ENCODE peak calls at places on chromosomes 3 and 15, in nine cellular contexts. P, G, V, O, Y, D, M, A and I are unnamed samples.

GRCh38 chr3:122902326-122902725 is 107.5 kb downstream of the SLC49A4 start:
- DNase-seq in P (no peak), M (peak; percentile 45), G (no peak), A (no peak), Y (no peak), D (no peak), O (no peak), V (no peak), I (no peak)

GRCh38 chr3:150371741-150372254 is 36.3 kb upstream of the TSC22D2 start:
- DNase-seq in A (peak; percentile 99), P (peak; percentile 83), M (peak; percentile 96), G (no peak), V (peak; percentile 94), O (peak; percentile 68), Y (no peak), D (peak; percentile 99), I (no peak)

GRCh38 chr15:78628227-78628626 is 7.4 kb upstream of the CHRNA3 start:
- DNase-seq in D (no peak), O (no peak), G (no peak), Y (no peak), P (no peak), V (no peak), M (peak; percentile 29), A (no peak), I (no peak)

GRCh38 chr3:123290107-123290930 is 88.6 kb downstream of the SEC22A start:
- DNase-seq in V (no peak), D (no peak), M (no peak), A (no peak), Y (peak; percentile 29), O (no peak), P (no peak), G (peak; percentile 12), I (no peak)

GRCh38 chr15:73751481-73751880 is 1.7 kb downstream of the INSYN1 start:
- DNase-seq in D (no peak), V (no peak), A (no peak), O (no peak), G (no peak), Y (no peak), M (no peak), P (no peak), I (no peak)

GRCh38 chr3:193948459-193948858 is 187.5 kb upstream of the HES1 start:
- DNase-seq in Y (no peak), O (no peak), M (no peak), P (no peak), A (no peak), G (no peak), D (no peak), V (no peak), I (no peak)

GRCh38 chr3:120622870-120623718 is 27.0 kb downstream of the NDUFB4 start:
- DNase-seq in Y (no peak), P (no peak), V (peak; percentile 22), D (peak; percentile 99), O (no peak), A (peak; percentile 31), M (peak; percentile 76), G (no peak), I (peak; percentile 53)

GRCh38 chr15:85327820-85328219 is 52.6 kb upstream of the AKAP13 start:
- DNase-seq in P (no peak), V (no peak), A (no peak), M (no peak), O (no peak), Y (no peak), G (no peak), D (no peak), I (no peak)

GRCh38 chr3:106114220-106114619 is 245.4 kb upstream of the CBLB start:
- DNase-seq in G (no peak), P (no peak), A (peak; percentile 75), M (no peak), D (peak; percentile 20), Y (no peak), V (no peak), O (no peak), I (no peak)

GRCh38 chr3:148400754-148401153 is 296.9 kb upstream of the AGTR1 start:
- DNase-seq in D (no peak), M (no peak), G (no peak), O (no peak), P (no peak), A (peak; percentile 2), V (no peak), Y (no peak), I (no peak)

GRCh38 chr3:46359748-46360509 is 6.0 kb downstream of the CCR2 start:
- DNase-seq in D (no peak), A (no peak), V (peak; percentile 15), G (no peak), O (no peak), P (no peak), Y (no peak), M (peak; percentile 32), I (no peak)

GRCh38 chr3:133891662-133892389 is 3.9 kb downstream of the RAB6B start:
- DNase-seq in A (no peak), O (peak; percentile 20), Y (no peak), V (no peak), G (no peak), P (no peak), M (no peak), D (no peak), I (no peak)

GRCh38 chr3:110454066-110454465 is 617.5 kb upstream of the NECTIN3 start:
- DNase-seq in G (no peak), M (no peak), Y (no peak), D (no peak), A (no peak), V (no peak), P (no peak), O (no peak), I (no peak)

GRCh38 chr3:187678869-187679268 is 8.7 kb upstream of the SST start:
- DNase-seq in M (peak; percentile 77), Y (no peak), A (peak; percentile 71), V (peak; percentile 53), D (peak; percentile 66), O (no peak), P (peak; percentile 27), G (no peak), I (peak; percentile 54)
- TF ChIP-seq CTCF in M (peak; percentile 68), Y (no peak), A (peak; percentile 67), V (peak; percentile 79), D (peak; percentile 81), O (peak; percentile 26), P (no peak), G (no peak), I (peak; percentile 63)

DNA sequence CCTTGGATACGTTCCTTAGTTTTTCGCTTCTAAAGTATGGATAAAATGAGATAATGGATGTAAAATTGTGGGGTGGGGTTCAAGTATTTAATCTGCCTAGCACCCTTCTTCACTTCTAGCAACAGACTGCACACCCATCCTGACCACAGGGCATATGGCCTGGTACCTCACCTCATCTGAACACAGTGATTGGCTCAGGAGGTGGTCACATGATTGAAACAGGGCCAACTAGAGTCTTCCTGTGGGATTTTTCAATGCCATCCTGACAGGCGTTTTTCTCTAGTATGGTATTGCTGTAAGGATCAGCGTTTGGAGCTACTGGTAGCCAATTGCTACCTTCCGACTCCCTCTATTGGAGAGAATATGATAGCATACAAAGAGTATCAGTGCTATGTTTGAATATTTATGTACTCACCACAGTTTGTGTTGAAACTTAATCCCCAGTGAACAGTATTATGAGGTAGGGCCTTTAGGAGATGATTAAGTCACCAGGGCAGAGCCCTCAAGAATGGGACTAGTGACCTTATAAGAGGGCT is 172.2 kb downstream of the PPM1L start:
- DNase-seq in G (no peak), V (no peak), O (no peak), A (no peak), Y (no peak), M (peak; percentile 24), P (no peak), D (no peak), I (no peak)
- TF ChIP-seq CTCF in G (peak; percentile 16), V (no peak), O (no peak), A (peak; percentile 8), Y (no peak), M (no peak), P (no peak), D (no peak), I (no peak)

DNA sequence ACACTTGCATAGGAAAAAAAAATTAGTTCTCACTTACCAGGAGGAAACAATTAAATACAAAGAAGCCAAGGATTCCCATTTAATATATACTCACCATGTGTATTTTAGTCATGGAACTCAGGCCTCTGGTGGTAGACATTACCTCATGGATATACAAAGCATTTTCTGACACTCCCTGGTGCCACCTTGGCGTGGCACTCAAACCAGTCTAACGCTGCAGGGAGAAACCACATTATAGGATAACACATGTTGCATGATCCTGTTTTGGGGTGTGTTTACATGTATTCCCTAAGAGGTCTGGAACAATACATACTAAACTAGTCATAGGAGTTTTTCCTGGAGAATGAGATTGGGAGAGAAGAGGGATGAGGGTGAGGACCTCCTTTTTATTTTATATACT is 5.9 kb upstream of the RTF1 start:
- DNase-seq in M (no peak), G (no peak), D (no peak), A (no peak), V (no peak), P (no peak), Y (no peak), O (no peak), I (no peak)
- TF ChIP-seq CTCF in M (no peak), G (no peak), D (no peak), A (no peak), V (no peak), P (no peak), Y (no peak), O (no peak), I (no peak)

GRCh38 chr3:107772016-107772415 is 249.3 kb downstream of the BBX start:
- DNase-seq in A (no peak), M (no peak), Y (no peak), D (no peak), P (no peak), O (no peak), G (no peak), V (no peak), I (no peak)
- TF ChIP-seq CTCF in A (no peak), M (no peak), Y (no peak), D (no peak), P (no peak), O (no peak), G (no peak), V (no peak), I (no peak)

DNA sequence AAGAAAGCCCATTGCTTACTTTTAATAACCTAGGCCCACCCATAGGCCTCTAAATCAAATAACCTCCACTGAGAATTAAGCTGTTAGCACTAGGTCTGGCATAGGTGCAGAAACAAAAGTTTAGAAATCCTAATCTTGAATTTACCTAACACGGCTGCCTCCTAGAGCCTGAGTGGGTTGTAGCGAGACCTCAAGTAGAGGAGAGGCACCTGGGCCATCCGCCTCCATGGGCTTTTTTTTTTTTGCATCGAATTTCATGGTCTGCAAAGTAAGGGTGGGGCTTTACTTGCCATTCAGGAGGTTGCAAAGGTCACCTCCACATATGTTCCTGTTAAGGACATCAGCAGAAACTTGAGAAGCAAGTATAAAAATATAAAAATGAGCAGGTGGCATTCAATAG is 6.6 kb upstream of the TPM1 start:
- DNase-seq in A (no peak), M (peak; percentile 50), Y (no peak), D (no peak), P (no peak), O (no peak), V (no peak), G (no peak), I (no peak)
- TF ChIP-seq CTCF in A (no peak), M (no peak), Y (no peak), D (no peak), P (no peak), O (no peak), V (no peak), G (no peak), I (no peak)

GRCh38 chr3:146326875-146327543 is 76.1 kb upstream of the PLSCR4 start:
- DNase-seq in P (peak; percentile 45), G (no peak), M (peak; percentile 75), O (no peak), Y (no peak), A (peak; percentile 91), D (peak; percentile 68), V (peak; percentile 53), I (no peak)
- TF ChIP-seq CTCF in P (no peak), G (peak; percentile 14), M (peak; percentile 58), O (peak; percentile 35), Y (no peak), A (peak; percentile 36), D (peak; percentile 85), V (peak; percentile 61), I (no peak)